ENCODE peak calls at places on chromosomes 11 and 22, in seven cellular contexts. W is stimulated activated CD8-positive, alpha-beta memory T cell treated with anti-CD3 and anti-CD28 coated beads, Interleukin-2, amount 100 ng/mL, for 48 hours; A is HAP-1; Q is activated CD4-positive, CD25-positive, alpha-beta regulatory T cell treated with anti-CD3 and anti-CD28 coated beads, Interleukin-2, amount 50 U/mL, for 16 hours; K is LoVo; H is activated CD4-positive, alpha-beta T cell treated with anti-CD3 and anti-CD28 coated beads, Interleukin-2, amount 50 U/mL, for 4 hours; I is AG09319. U is an unnamed sample.

GRCh38 chr11:46009647-46010046 is 87.2 kb downstream of the LARGE2 start:
- DNase-seq in K (no peak), H (no peak), Q (no peak), A (no peak), I (no peak), W (no peak), U (no peak)

GRCh38 chr22:39317756-39318506 is 1.5 kb downstream of the RPL3 start:
- DNase-seq in Q (no peak), H (no peak), K (no peak), W (no peak), A (peak; percentile 30), I (no peak), U (no peak)

GRCh38 chr11:133956650-133957633 is at the start of gene IGSF9B:
- DNase-seq in H (peak; percentile 89), A (peak; percentile 90), K (no peak), W (peak; percentile 89), I (peak; percentile 18), Q (peak; percentile 78), U (peak; percentile 85)

GRCh38 chr11:88103337-88104206 is 71.7 kb downstream of the RAB38 start:
- DNase-seq in K (peak; percentile 43), A (peak; percentile 75), H (no peak), I (no peak), W (no peak), Q (no peak), U (no peak)

GRCh38 chr22:46092646-46093410 is 57.5 kb upstream of the PPARA start:
- DNase-seq in Q (no peak), I (no peak), W (no peak), A (no peak), H (no peak), K (no peak), U (no peak)

GRCh38 chr22:16968218-16968595 is 39.8 kb downstream of the GAB4 start:
- DNase-seq in Q (no peak), K (no peak), I (no peak), A (no peak), W (no peak), H (no peak), U (no peak)

GRCh38 chr11:100890779-100891178 is 203.7 kb downstream of the ARHGAP42 start:
- DNase-seq in W (no peak), A (no peak), H (no peak), K (no peak), I (peak; percentile 84), Q (no peak), U (no peak)

GRCh38 chr11:120135838-120136237 is 2.1 kb downstream of the TRIM29 start:
- DNase-seq in W (no peak), A (no peak), K (no peak), H (no peak), Q (no peak), I (no peak), U (no peak)

GRCh38 chr11:19906126-19906525 is 193.5 kb downstream of the NAV2 start:
- DNase-seq in H (no peak), I (no peak), Q (no peak), W (no peak), K (no peak), A (no peak), U (no peak)

GRCh38 chr11:68214173-68215086 is 1.3 kb upstream of the KMT5B start:
- DNase-seq in A (peak; percentile 31), K (no peak), H (no peak), I (no peak), Q (no peak), W (no peak), U (no peak)

GRCh38 chr11:115577701-115578100 is 73.5 kb upstream of the CADM1 start:
- DNase-seq in Q (no peak), K (no peak), W (no peak), H (no peak), A (no peak), I (no peak), U (no peak)

GRCh38 chr22:11360632-11361031 is 4167.4 kb upstream of the OR11H1 start:
- DNase-seq in I (no peak), K (no peak), W (no peak), A (no peak), H (no peak), Q (no peak), U (no peak)

GRCh38 chr11:111259871-111260270 is 14.3 kb downstream of the POU2AF2 start:
- DNase-seq in Q (no peak), W (no peak), A (no peak), I (no peak), H (no peak), K (no peak), U (no peak)

GRCh38 chr22:24450600-24450999 is 23.2 kb downstream of the ADORA2A start:
- DNase-seq in I (no peak), W (no peak), A (no peak), Q (no peak), H (no peak), K (no peak), U (no peak)

GRCh38 chr11:95764267-95764898 is 25.2 kb downstream of the FAM76B start:
- DNase-seq in I (peak; percentile 39), A (no peak), Q (no peak), K (peak; percentile 54), W (no peak), H (no peak), U (no peak)

GRCh38 chr11:33701831-33702230 is 1.2 kb upstream of the C11orf91 start:
- DNase-seq in K (no peak), H (no peak), W (no peak), A (no peak), I (no peak), Q (no peak), U (no peak)

GRCh38 chr11:85627332-85627997 is at the start of gene DLG2:
- DNase-seq in Q (no peak), I (no peak), K (no peak), W (no peak), A (peak; percentile 25), H (no peak), U (no peak)

GRCh38 chr11:122698390-122698789 is 42.9 kb downstream of the UBASH3B start:
- DNase-seq in Q (no peak), A (no peak), W (no peak), I (no peak), K (no peak), H (no peak), U (no peak)

GRCh38 chr11:124987096-124987495 is 33.1 kb downstream of the CCDC15 start:
- DNase-seq in H (no peak), A (no peak), I (no peak), Q (no peak), W (no peak), K (no peak), U (no peak)

GRCh38 chr11:92198276-92198675 is 26.3 kb upstream of the FAT3 start:
- DNase-seq in K (no peak), W (no peak), A (no peak), Q (no peak), H (no peak), I (no peak), U (no peak)

GRCh38 chr11:107184936-107185335 is 166.7 kb upstream of the GUCY1A2 start:
- DNase-seq in A (no peak), I (no peak), W (no peak), H (no peak), Q (no peak), K (no peak), U (no peak)

U was measured in activated CD8-positive, alpha-beta memory T cell treated with anti-CD3 and anti-CD28 coated beads for 48 hours.